ENCODE peak calls at places on chromosomes 13 and 19, in ten cellular contexts. H, K, P, N, D, T, Q, S, E and C are unnamed samples.

GRCh38 chr19:1730157-1730556 is 23.1 kb upstream of the ONECUT3 start:
- DNase-seq in H (no peak), K (no peak), P (no peak), N (no peak), D (no peak), T (no peak), Q (no peak), S (no peak), E (no peak), C (no peak)

GRCh38 chr13:113403255-113404104 is 39.5 kb upstream of the GRTP1 start:
- DNase-seq in H (no peak), K (no peak), P (no peak), N (no peak), D (no peak), T (no peak), Q (no peak), S (no peak), E (peak; percentile 61), C (no peak)

GRCh38 chr19:23415561-23416191 is 20.4 kb upstream of the ZNF91 start:
- DNase-seq in H (no peak), K (no peak), P (no peak), N (peak; percentile 97), D (no peak), T (peak; percentile 12), Q (no peak), S (no peak), E (no peak), C (peak; percentile 88)

GRCh38 chr19:14048439-14049153 is 13.3 kb downstream of the PALM3 start:
- DNase-seq in H (peak; percentile 68), K (peak; percentile 35), P (peak; percentile 44), N (peak; percentile 86), D (peak; percentile 60), T (peak; percentile 22), Q (no peak), S (no peak), E (no peak), C (peak; percentile 66)

GRCh38 chr19:43532571-43532961 is 422 bp upstream of the ZNF575 start:
- DNase-seq in H (no peak), K (no peak), P (no peak), N (no peak), D (no peak), T (no peak), Q (peak; percentile 60), S (peak; percentile 84), E (peak; percentile 79), C (peak; percentile 83)

GRCh38 chr19:29583196-29584006 is 22.7 kb upstream of the POP4 start:
- DNase-seq in H (no peak), K (no peak), P (no peak), N (no peak), D (peak; percentile 19), T (peak; percentile 27), Q (no peak), S (no peak), E (no peak), C (no peak)

GRCh38 chr19:50362656-50363424 is 2.6 kb downstream of the NAPSA start:
- DNase-seq in H (no peak), K (no peak), P (no peak), N (no peak), D (no peak), T (no peak), Q (no peak), S (no peak), E (no peak), C (no peak)

GRCh38 chr13:62119739-62120700 is 704.4 kb upstream of the PCDH20 start:
- DNase-seq in H (peak; percentile 56), K (peak; percentile 7), P (no peak), N (peak; percentile 43), D (peak; percentile 31), T (peak; percentile 7), Q (no peak), S (no peak), E (no peak), C (no peak)

GRCh38 chr13:26498524-26499208 is 58.8 kb upstream of the WASF3 start:
- DNase-seq in H (peak; percentile 42), K (peak; percentile 11), P (no peak), N (no peak), D (no peak), T (peak; percentile 22), Q (no peak), S (no peak), E (no peak), C (no peak)

GRCh38 chr13:113114511-113115362 is 7.9 kb upstream of the F10 start:
- DNase-seq in H (no peak), K (no peak), P (no peak), N (no peak), D (no peak), T (no peak), Q (peak; percentile 9), S (no peak), E (peak; percentile 58), C (no peak)

GRCh38 chr13:59269476-59269875 is 894.3 kb downstream of the DIAPH3 start:
- DNase-seq in H (no peak), K (no peak), P (no peak), N (peak; percentile 11), D (no peak), T (peak; percentile 77), Q (no peak), S (no peak), E (no peak), C (no peak)

GRCh38 chr13:66803013-66803739 is 427.0 kb downstream of the PCDH9 start:
- DNase-seq in H (peak; percentile 2), K (no peak), P (no peak), N (no peak), D (no peak), T (no peak), Q (no peak), S (no peak), E (no peak), C (no peak)

GRCh38 chr13:100875392-100876043 is 200.9 kb upstream of the TMTC4 start:
- DNase-seq in H (peak; percentile 46), K (peak; percentile 87), P (no peak), N (no peak), D (peak; percentile 83), T (peak; percentile 85), Q (no peak), S (no peak), E (no peak), C (no peak)

GRCh38 chr19:47176627-47177090 is 46.0 kb downstream of the SAE1 start:
- DNase-seq in H (no peak), K (peak; percentile 100), P (no peak), N (no peak), D (no peak), T (peak; percentile 90), Q (no peak), S (no peak), E (peak; percentile 77), C (no peak)

GRCh38 chr19:3636506-3636905 is 9.9 kb upstream of the CACTIN start:
- DNase-seq in H (no peak), K (no peak), P (no peak), N (no peak), D (no peak), T (no peak), Q (no peak), S (no peak), E (no peak), C (no peak)

GRCh38 chr13:91311491-91311890 is 36.0 kb upstream of the MIR17HG start:
- DNase-seq in H (no peak), K (no peak), P (no peak), N (no peak), D (no peak), T (no peak), Q (no peak), S (no peak), E (no peak), C (no peak)

DNA sequence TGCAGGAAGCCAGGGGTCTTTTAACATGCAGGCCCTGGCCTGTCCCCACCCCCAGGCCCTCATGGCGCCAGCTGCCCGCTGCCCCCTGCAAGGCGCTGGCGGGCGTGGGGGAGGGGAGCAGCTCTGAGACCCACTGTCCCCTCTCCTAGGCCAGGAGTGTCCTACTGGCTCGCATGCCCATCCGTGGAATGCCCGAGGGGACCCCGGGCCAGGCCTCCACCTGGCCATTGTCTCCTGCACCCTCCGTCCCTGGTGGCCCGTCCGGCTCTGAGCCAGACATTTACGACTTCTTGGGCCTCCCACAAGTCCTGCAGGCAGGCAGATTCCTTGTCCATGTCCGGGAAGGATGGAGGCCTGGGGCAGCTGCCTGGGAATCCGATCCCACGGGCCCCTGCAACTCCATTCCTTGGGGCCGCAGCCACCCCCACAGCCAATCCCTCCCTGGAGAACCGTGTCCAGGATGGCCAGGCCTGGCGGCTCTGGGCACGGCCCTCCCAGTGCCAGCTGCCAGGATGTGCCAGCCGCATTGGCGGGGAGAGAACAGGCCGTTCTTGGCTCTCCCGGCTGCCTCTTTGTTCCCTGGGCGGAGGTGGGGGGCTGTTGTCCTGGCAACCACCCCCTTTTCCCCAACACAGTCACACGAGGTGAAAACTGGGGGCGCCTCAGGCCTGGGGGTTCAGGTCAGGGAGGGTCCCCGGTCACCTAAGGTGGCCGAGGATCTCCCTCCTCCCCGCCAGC is 10.5 kb upstream of the PLIN3 start:
- DNase-seq in H (no peak), K (no peak), P (no peak), N (peak; percentile 27), D (no peak), T (no peak), Q (no peak), S (peak; percentile 76), E (peak; percentile 77), C (no peak)
- H3K4me1 ChIP-seq in H (no peaks in the 10 kb centered on the region), K (no peaks in the 10 kb centered on the region), P (no peaks in the 10 kb centered on the region), N (peaks cover 17% of the 10 kb centered on the region), D (no peaks in the 10 kb centered on the region), T (no peaks in the 10 kb centered on the region), Q (no peaks in the 10 kb centered on the region), S (peaks cover 11% of the 10 kb centered on the region), E (peaks cover 3% of the 10 kb centered on the region), C (no peaks in the 10 kb centered on the region)

GRCh38 chr19:13037161-13037560 is 41.9 kb downstream of the NFIX start:
- DNase-seq in H (no peak), K (peak; percentile 72), P (peak; percentile 27), N (no peak), D (peak; percentile 91), T (peak; percentile 85), Q (no peak), S (no peak), E (peak; percentile 79), C (no peak)
- H3K4me1 ChIP-seq in H (peaks cover 58% of the 10 kb centered on the region), K (peaks cover 15% of the 10 kb centered on the region), P (peaks cover 17% of the 10 kb centered on the region), N (peaks cover 8% of the 10 kb centered on the region), D (peaks cover 58% of the 10 kb centered on the region), T (no peaks in the 10 kb centered on the region), Q (peaks cover 53% of the 10 kb centered on the region), S (peaks cover 77% of the 10 kb centered on the region), E (peaks cover 55% of the 10 kb centered on the region), C (peaks cover 49% of the 10 kb centered on the region)

GRCh38 chr13:76829572-76830327 is 56.5 kb downstream of the KCTD12 start:
- DNase-seq in H (no peak), K (peak; percentile 71), P (no peak), N (no peak), D (no peak), T (peak; percentile 71), Q (peak; percentile 65), S (no peak), E (no peak), C (no peak)
- H3K4me1 ChIP-seq in H (no peaks in the 10 kb centered on the region), K (peaks cover 4% of the 10 kb centered on the region), P (no peaks in the 10 kb centered on the region), N (no peaks in the 10 kb centered on the region), D (peaks cover 4% of the 10 kb centered on the region), T (peaks cover 4% of the 10 kb centered on the region), Q (peaks cover 8% of the 10 kb centered on the region), S (peaks cover 6% of the 10 kb centered on the region), E (no peaks in the 10 kb centered on the region), C (peaks cover 31% of the 10 kb centered on the region)

DNA sequence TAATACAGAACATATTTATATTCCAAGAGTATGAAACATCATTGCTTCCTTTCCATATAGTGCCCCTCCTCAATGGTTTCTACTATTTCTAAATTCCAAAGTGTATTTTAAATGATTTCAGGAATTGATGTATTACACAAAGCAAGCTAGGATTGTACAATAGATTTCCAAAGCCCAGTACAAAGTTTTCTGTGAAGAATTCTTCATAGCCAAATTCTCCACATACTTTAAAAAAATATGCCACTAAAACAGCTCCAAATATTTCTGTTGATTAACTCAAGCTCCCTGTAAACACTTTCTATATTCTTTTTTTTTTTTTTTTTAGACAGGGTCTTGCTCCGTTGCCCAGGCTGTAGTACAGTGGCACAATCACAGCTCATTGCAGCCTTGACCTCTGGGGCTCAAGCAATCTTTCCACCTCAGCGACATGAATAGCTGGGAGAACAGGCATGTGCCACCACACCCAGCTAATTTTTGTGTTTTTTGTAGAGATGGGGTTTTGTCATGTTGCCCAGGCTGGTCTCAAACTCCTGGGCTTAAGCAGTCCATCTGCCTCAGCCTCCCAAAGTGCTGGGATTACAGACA is 50.6 kb downstream of the ELF1 start:
- DNase-seq in H (no peak), K (no peak), P (no peak), N (no peak), D (no peak), T (no peak), Q (no peak), S (no peak), E (no peak), C (no peak)
- H3K4me1 ChIP-seq in H (peaks cover 16% of the 10 kb centered on the region), K (no peaks in the 10 kb centered on the region), P (peaks cover 34% of the 10 kb centered on the region), N (no peaks in the 10 kb centered on the region), D (peaks cover 7% of the 10 kb centered on the region), T (peaks cover 5% of the 10 kb centered on the region), Q (no peaks in the 10 kb centered on the region), S (peaks cover 4% of the 10 kb centered on the region), E (no peaks in the 10 kb centered on the region), C (peaks cover 44% of the 10 kb centered on the region)